ENCODE peak calls at places on chromosome 21, in four cellular contexts. One of them, this sample, is unnamed.

GRCh38 chr21:29265690-29266479 is 32.8 kb upstream of the BACH1 start:
- DNase-seq in tibial nerve: no peak
- DNase-seq in K562: no peak
- DNase-seq in sigmoid colon: no peak
- DNase-seq in this sample: no peak

GRCh38 chr21:25563399-25564116 is 43.7 kb downstream of the MRPL39 start:
- DNase-seq in sigmoid colon: no peak
- DNase-seq in K562: no peak
- DNase-seq in tibial nerve: no peak
- DNase-seq in this sample: no peak

GRCh38 chr21:29018540-29018939 is 609 bp downstream of the RWDD2B start:
- DNase-seq in sigmoid colon: no peak
- DNase-seq in tibial nerve: no peak
- DNase-seq in K562: no peak
- DNase-seq in this sample: no peak

GRCh38 chr21:26351661-26352060 is 181.1 kb upstream of the APP start:
- DNase-seq in tibial nerve: no peak
- DNase-seq in K562: no peak
- DNase-seq in sigmoid colon: no peak
- DNase-seq in this sample: no peak

GRCh38 chr21:29230541-29231275 is 68.0 kb upstream of the BACH1 start:
- DNase-seq in sigmoid colon: no peak
- DNase-seq in K562: no peak
- DNase-seq in tibial nerve: no peak
- DNase-seq in this sample: no peak

GRCh38 chr21:45599146-45599581 is 44.4 kb upstream of the PCBP3 start:
- DNase-seq in sigmoid colon: peak; percentile 53
- DNase-seq in K562: no peak
- DNase-seq in tibial nerve: no peak
- DNase-seq in this sample: no peak

GRCh38 chr21:17797967-17798366 is 21.2 kb downstream of the C21orf91 start:
- DNase-seq in sigmoid colon: no peak
- DNase-seq in K562: no peak
- DNase-seq in tibial nerve: no peak
- DNase-seq in this sample: no peak

GRCh38 chr21:25313891-25314646 is 293.2 kb downstream of the MRPL39 start:
- DNase-seq in sigmoid colon: no peak
- DNase-seq in tibial nerve: no peak
- DNase-seq in K562: no peak
- DNase-seq in this sample: no peak

GRCh38 chr21:29196021-29196663 is 65.7 kb downstream of the MAP3K7CL start:
- DNase-seq in tibial nerve: peak; percentile 52
- DNase-seq in sigmoid colon: peak; percentile 66
- DNase-seq in K562: peak; percentile 75
- DNase-seq in this sample: no peak

GRCh38 chr21:31729622-31730343 is 2.1 kb downstream of the SCAF4 start:
- DNase-seq in K562: no peak
- DNase-seq in tibial nerve: no peak
- DNase-seq in sigmoid colon: no peak
- DNase-seq in this sample: no peak

GRCh38 chr21:32648165-32648564 is 36.0 kb upstream of the CFAP298 start:
- DNase-seq in tibial nerve: no peak
- DNase-seq in K562: no peak
- DNase-seq in sigmoid colon: no peak
- DNase-seq in this sample: no peak

GRCh38 chr21:46393451-46393940 is 65.2 kb upstream of the DIP2A start:
- DNase-seq in sigmoid colon: no peak
- DNase-seq in K562: peak; percentile 82
- DNase-seq in tibial nerve: no peak
- DNase-seq in this sample: peak; percentile 65

GRCh38 chr21:18049461-18049860 is 195.2 kb upstream of the CHODL start:
- DNase-seq in tibial nerve: no peak
- DNase-seq in K562: no peak
- DNase-seq in sigmoid colon: no peak
- DNase-seq in this sample: no peak

GRCh38 chr21:18153063-18153462 is 91.6 kb upstream of the CHODL start:
- DNase-seq in K562: no peak
- DNase-seq in tibial nerve: no peak
- DNase-seq in sigmoid colon: no peak
- DNase-seq in this sample: no peak

GRCh38 chr21:23968722-23969647 is 1638.3 kb downstream of the MRPL39 start:
- DNase-seq in sigmoid colon: no peak
- DNase-seq in tibial nerve: peak; percentile 61
- DNase-seq in K562: peak; percentile 53
- DNase-seq in this sample: no peak

GRCh38 chr21:45403133-45403824 is 1.7 kb upstream of the COL18A1 start:
- DNase-seq in K562: no peak
- DNase-seq in sigmoid colon: peak; percentile 66
- DNase-seq in tibial nerve: no peak
- DNase-seq in this sample: peak; percentile 40

GRCh38 chr21:31564439-31564838 is 95.1 kb upstream of the SOD1 start:
- DNase-seq in tibial nerve: no peak
- DNase-seq in K562: no peak
- DNase-seq in sigmoid colon: no peak
- DNase-seq in this sample: no peak

GRCh38 chr21:32484706-32485380 is 72.3 kb downstream of the EVA1C start:
- DNase-seq in tibial nerve: no peak
- DNase-seq in K562: no peak
- DNase-seq in sigmoid colon: no peak
- DNase-seq in this sample: no peak

GRCh38 chr21:45417256-45417950 is 12.4 kb downstream of the COL18A1 start:
- DNase-seq in sigmoid colon: peak; percentile 60
- DNase-seq in tibial nerve: no peak
- DNase-seq in K562: no peak
- DNase-seq in this sample: peak; percentile 29

GRCh38 chr21:46049890-46050650 is 47.8 kb upstream of the COL6A2 start:
- DNase-seq in tibial nerve: no peak
- DNase-seq in K562: no peak
- DNase-seq in sigmoid colon: peak; percentile 77
- DNase-seq in this sample: peak; percentile 57

GRCh38 chr21:20875741-20876140 is 122.5 kb upstream of the NCAM2 start:
- DNase-seq in sigmoid colon: no peak
- DNase-seq in K562: no peak
- DNase-seq in tibial nerve: no peak
- DNase-seq in this sample: no peak

GRCh38 chr21:26842300-26842699 is 2.9 kb downstream of the ADAMTS1 start:
- DNase-seq in K562: no peak
- DNase-seq in tibial nerve: no peak
- DNase-seq in sigmoid colon: no peak
- DNase-seq in this sample: no peak

GRCh38 chr21:33362044-33362555 is 37.3 kb downstream of the IFNAR1 start:
- DNase-seq in K562: no peak
- DNase-seq in tibial nerve: no peak
- DNase-seq in sigmoid colon: no peak
- DNase-seq in this sample: no peak

GRCh38 chr21:36097427-36098230 is 27.8 kb downstream of the CBR1 start:
- DNase-seq in tibial nerve: no peak
- DNase-seq in K562: no peak
- DNase-seq in sigmoid colon: no peak
- DNase-seq in this sample: no peak

GRCh38 chr21:34612557-34612956 is 2.4 kb downstream of the RCAN1 start:
- DNase-seq in sigmoid colon: no peak
- DNase-seq in K562: peak; percentile 35
- DNase-seq in tibial nerve: no peak
- DNase-seq in this sample: no peak

GRCh38 chr21:35172231-35172630 is 123.1 kb upstream of the RUNX1 start:
- DNase-seq in K562: no peak
- DNase-seq in sigmoid colon: no peak
- DNase-seq in tibial nerve: no peak
- DNase-seq in this sample: no peak

GRCh38 chr21:36030581-36031189 is 29.6 kb downstream of the SETD4 start:
- DNase-seq in tibial nerve: no peak
- DNase-seq in sigmoid colon: no peak
- DNase-seq in K562: peak; percentile 47
- DNase-seq in this sample: no peak

GRCh38 chr21:27837933-27838332 is 871.0 kb upstream of the ADAMTS5 start:
- DNase-seq in K562: no peak
- DNase-seq in tibial nerve: peak; percentile 22
- DNase-seq in sigmoid colon: no peak
- DNase-seq in this sample: no peak

GRCh38 chr21:45998276-45998701 is 16.7 kb downstream of the COL6A1 start:
- DNase-seq in sigmoid colon: peak; percentile 65
- DNase-seq in K562: no peak
- DNase-seq in tibial nerve: no peak
- DNase-seq in this sample: peak; percentile 37

GRCh38 chr21:35239811-35240219 is 190.7 kb upstream of the RUNX1 start:
- DNase-seq in sigmoid colon: no peak
- DNase-seq in tibial nerve: no peak
- DNase-seq in K562: no peak
- DNase-seq in this sample: no peak

GRCh38 chr21:33948096-33948950 is 32.7 kb upstream of the ATP5PO start:
- DNase-seq in K562: peak; percentile 66
- DNase-seq in sigmoid colon: peak; percentile 86
- DNase-seq in tibial nerve: no peak
- DNase-seq in this sample: peak; percentile 32

GRCh38 chr21:46317710-46318463 is 5.8 kb downstream of the C21orf58 start:
- DNase-seq in tibial nerve: no peak
- DNase-seq in sigmoid colon: no peak
- DNase-seq in K562: no peak
- DNase-seq in this sample: no peak

GRCh38 chr21:33644383-33645074 is 2.2 kb downstream of the ITSN1 start:
- DNase-seq in tibial nerve: peak; percentile 34
- DNase-seq in K562: no peak
- DNase-seq in sigmoid colon: peak; percentile 65
- DNase-seq in this sample: no peak

GRCh38 chr21:32096411-32096810 is 182.4 kb downstream of the MIS18A start:
- DNase-seq in tibial nerve: no peak
- DNase-seq in K562: peak; percentile 52
- DNase-seq in sigmoid colon: no peak
- DNase-seq in this sample: no peak

GRCh38 chr21:45974073-45975016 is 7.2 kb upstream of the COL6A1 start:
- DNase-seq in K562: peak; percentile 55
- DNase-seq in tibial nerve: no peak
- DNase-seq in sigmoid colon: peak; percentile 89
- DNase-seq in this sample: peak; percentile 69

GRCh38 chr21:31396399-31396798 is 52.3 kb upstream of the TIAM1 start:
- DNase-seq in tibial nerve: no peak
- DNase-seq in K562: no peak
- DNase-seq in sigmoid colon: no peak
- DNase-seq in this sample: no peak

GRCh38 chr21:46503922-46504539 is 45.3 kb downstream of the DIP2A start:
- DNase-seq in tibial nerve: no peak
- DNase-seq in K562: no peak
- DNase-seq in sigmoid colon: no peak
- DNase-seq in this sample: no peak

GRCh38 chr21:17925900-17926299 is 106.7 kb upstream of the C21orf91 start:
- DNase-seq in sigmoid colon: no peak
- DNase-seq in tibial nerve: no peak
- DNase-seq in K562: no peak
- DNase-seq in this sample: no peak

GRCh38 chr21:31873275-31873695 is 465 bp downstream of the HUNK start:
- DNase-seq in K562: no peak
- DNase-seq in sigmoid colon: no peak
- DNase-seq in tibial nerve: no peak
- DNase-seq in this sample: peak; percentile 24

DNA sequence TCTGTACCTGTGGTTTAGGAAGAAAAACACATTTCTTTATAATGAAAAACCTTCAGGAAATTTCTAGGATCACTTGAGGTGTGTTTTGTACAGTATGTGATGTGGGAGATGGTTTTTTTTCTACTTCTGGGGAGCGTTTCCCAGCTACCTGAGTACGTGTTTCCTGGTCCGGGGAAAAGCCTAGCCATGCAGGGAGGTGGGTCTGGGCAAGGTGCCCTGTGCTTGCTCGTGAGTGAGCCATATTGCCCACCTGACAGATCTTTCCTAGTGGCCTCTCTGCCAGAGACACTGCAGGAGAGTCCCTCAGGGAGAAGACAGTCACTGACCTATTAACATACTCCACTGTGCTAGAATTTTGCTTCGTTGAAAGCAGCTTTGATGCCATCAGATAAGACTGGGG is 41.3 kb downstream of the TRPM2 start:
- DNase-seq in sigmoid colon: no peak
- DNase-seq in K562: no peak
- DNase-seq in tibial nerve: no peak
- DNase-seq in this sample: no peak
- TF ChIP-seq EP300 in sigmoid colon: no peak
- TF ChIP-seq EP300 in K562: no peak
- TF ChIP-seq EP300 in tibial nerve: no peak
- TF ChIP-seq EP300 in this sample: no peak

GRCh38 chr21:39612233-39613028 is at the start of gene B3GALT5:
- DNase-seq in tibial nerve: no peak
- DNase-seq in K562: no peak
- DNase-seq in sigmoid colon: no peak
- DNase-seq in this sample: peak; percentile 33
- H3K27ac ChIP-seq in tibial nerve: no peak within 1 kb of the TSS
- H3K27ac ChIP-seq in K562: no peak within 1 kb of the TSS
- H3K27ac ChIP-seq in sigmoid colon: no peak within 1 kb of the TSS
- H3K27ac ChIP-seq in this sample: no peak within 1 kb of the TSS

DNA sequence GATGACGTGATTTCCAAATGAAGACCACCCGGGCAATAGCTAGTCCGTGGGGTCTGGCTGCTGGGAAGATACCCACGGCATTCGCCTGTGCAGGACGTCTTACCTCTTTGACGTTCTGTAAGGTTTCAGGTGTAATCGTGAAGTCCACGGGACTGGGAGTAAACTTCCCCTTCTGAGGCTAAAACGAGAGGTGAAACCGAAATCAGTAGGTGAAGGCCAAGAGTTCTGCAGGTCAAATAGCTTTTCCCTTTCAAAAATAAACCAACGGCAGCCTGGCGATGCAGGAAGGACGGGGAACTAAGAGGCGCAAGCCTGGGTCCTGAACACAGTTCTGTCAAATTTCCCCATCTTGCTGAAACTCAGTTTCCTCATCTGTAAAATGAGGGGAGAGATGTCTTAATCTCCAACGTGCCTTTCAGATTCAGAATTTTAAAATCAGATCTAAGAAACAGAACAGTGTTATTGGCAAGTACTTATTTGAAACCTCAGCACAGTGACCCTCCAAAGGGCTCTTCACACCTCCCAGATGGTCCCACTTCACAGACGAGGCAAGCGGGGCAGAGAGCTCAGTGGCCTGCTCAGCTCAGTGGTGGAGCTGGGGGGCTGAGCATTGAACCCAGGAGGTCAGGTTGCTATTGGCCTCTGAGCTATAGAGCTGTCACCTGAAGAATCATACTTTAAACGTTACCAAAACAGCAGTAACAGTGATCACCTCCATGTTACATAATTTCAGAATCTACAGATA is 34.7 kb downstream of the VPS26C start:
- DNase-seq in tibial nerve: no peak
- DNase-seq in K562: no peak
- DNase-seq in sigmoid colon: no peak
- DNase-seq in this sample: no peak
- TF ChIP-seq EP300 in tibial nerve: no peak
- TF ChIP-seq EP300 in K562: no peak
- TF ChIP-seq EP300 in sigmoid colon: no peak
- TF ChIP-seq EP300 in this sample: no peak

GRCh38 chr21:39805983-39806382 is 61.0 kb downstream of the IGSF5 start:
- DNase-seq in tibial nerve: no peak
- DNase-seq in sigmoid colon: no peak
- DNase-seq in K562: no peak
- DNase-seq in this sample: no peak

GRCh38 chr21:39804264-39804663 is 59.3 kb downstream of the IGSF5 start:
- DNase-seq in sigmoid colon: no peak
- DNase-seq in tibial nerve: no peak
- DNase-seq in K562: no peak
- DNase-seq in this sample: no peak

GRCh38 chr21:39807738-39808137 is 59.5 kb upstream of the PCP4 start:
- DNase-seq in sigmoid colon: no peak
- DNase-seq in K562: no peak
- DNase-seq in tibial nerve: no peak
- DNase-seq in this sample: no peak

GRCh38 chr21:39809936-39810335 is 57.3 kb upstream of the PCP4 start:
- DNase-seq in tibial nerve: no peak
- DNase-seq in sigmoid colon: no peak
- DNase-seq in K562: no peak
- DNase-seq in this sample: no peak
- H3K27ac ChIP-seq in tibial nerve: no peak overlapping the region
- H3K27ac ChIP-seq in sigmoid colon: no peak overlapping the region
- H3K27ac ChIP-seq in K562: no peak overlapping the region
- H3K27ac ChIP-seq in this sample: no peak overlapping the region